ENCODE peak calls at places on chromosomes 7 and 10, in ten cellular contexts. Z, S, H, K, D, C, P, B, Q and N are unnamed samples.

GRCh38 chr10:115851689-115852088 is 421.3 kb downstream of the GFRA1 start:
- DNase-seq in Z (no peak), D (no peak), P (no peak), C (no peak), H (no peak), K (no peak), Q (no peak), B (no peak), S (no peak), N (no peak)

GRCh38 chr10:44725404-44725803 is 185.7 kb upstream of the TMEM72 start:
- DNase-seq in Q (no peak), S (no peak), B (no peak), P (no peak), Z (no peak), K (no peak), D (peak; percentile 18), C (no peak), H (no peak), N (no peak)

GRCh38 chr10:29386347-29386999 is 97.6 kb downstream of the LYZL1 start:
- DNase-seq in D (peak; percentile 49), H (peak; percentile 15), B (no peak), C (peak; percentile 39), Z (no peak), K (peak; percentile 52), S (no peak), Q (peak; percentile 15), P (no peak), N (no peak)

GRCh38 chr10:132546567-132547420 is 9.2 kb downstream of the INPP5A start:
- DNase-seq in Z (no peak), H (no peak), P (no peak), C (no peak), B (no peak), D (no peak), K (peak; percentile 63), Q (no peak), S (no peak), N (no peak)

GRCh38 chr10:28432210-28432676 is 100.7 kb upstream of the WAC start:
- DNase-seq in Z (no peak), S (no peak), B (no peak), Q (peak; percentile 22), P (peak; percentile 52), K (peak; percentile 84), D (peak; percentile 81), H (peak; percentile 79), C (peak; percentile 70), N (no peak)

GRCh38 chr7:108152198-108152597 is 22.0 kb upstream of the LAMB4 start:
- DNase-seq in Z (no peak), S (no peak), D (no peak), Q (no peak), C (no peak), H (no peak), B (no peak), K (no peak), P (no peak), N (no peak)

GRCh38 chr7:16801111-16801542 is 3.7 kb downstream of the AGR2 start:
- DNase-seq in P (peak; percentile 51), B (no peak), H (peak; percentile 72), Z (no peak), Q (no peak), K (peak; percentile 50), D (peak; percentile 83), S (no peak), C (peak; percentile 94), N (no peak)

GRCh38 chr10:47189802-47190201 is 110.2 kb upstream of the GDF10 start:
- DNase-seq in S (no peak), D (no peak), P (no peak), Q (no peak), C (no peak), K (no peak), B (no peak), H (no peak), Z (no peak), N (no peak)

GRCh38 chr7:102866480-102866879 is 46.3 kb upstream of the LRRC17 start:
- DNase-seq in S (no peak), H (no peak), C (no peak), K (no peak), Q (no peak), P (no peak), Z (no peak), D (no peak), B (no peak), N (no peak)

GRCh38 chr7:78149787-78150186 is 351.2 kb downstream of the PHTF2 start:
- DNase-seq in H (no peak), Z (no peak), K (no peak), P (peak; percentile 31), B (no peak), Q (no peak), S (no peak), D (peak; percentile 79), C (peak; percentile 19), N (no peak)

GRCh38 chr7:2609001-2609411 is 22.8 kb upstream of the TTYH3 start:
- DNase-seq in C (peak; percentile 34), B (no peak), K (peak; percentile 73), Q (no peak), D (no peak), Z (no peak), P (no peak), S (no peak), H (no peak), N (no peak)

GRCh38 chr7:129373651-129374428 is 60.4 kb upstream of the STRIP2 start:
- DNase-seq in P (no peak), B (no peak), C (no peak), D (no peak), Z (no peak), Q (no peak), S (no peak), H (no peak), K (no peak), N (no peak)

GRCh38 chr10:117351558-117351957 is 23.7 kb downstream of the PDZD8 start:
- DNase-seq in B (no peak), K (no peak), C (no peak), H (no peak), S (no peak), Z (no peak), P (no peak), D (no peak), Q (no peak), N (no peak)

GRCh38 chr7:137476937-137477336 is 133.4 kb upstream of the PTN start:
- DNase-seq in P (peak; percentile 13), D (peak; percentile 45), Q (no peak), H (no peak), Z (no peak), K (no peak), S (no peak), B (no peak), C (no peak), N (no peak)

GRCh38 chr10:118511720-118512119 is 83.7 kb downstream of the PRLHR start:
- DNase-seq in D (no peak), K (no peak), P (no peak), Z (no peak), S (no peak), C (no peak), Q (no peak), H (no peak), B (no peak), N (no peak)

GRCh38 chr7:33750177-33750576 is 155.2 kb upstream of the BMPER start:
- DNase-seq in B (no peak), P (peak; percentile 33), Z (no peak), S (no peak), D (peak; percentile 64), H (no peak), K (no peak), C (no peak), Q (no peak), N (no peak)

GRCh38 chr10:86804805-86805204 is 48.4 kb downstream of the BMPR1A start:
- DNase-seq in D (peak; percentile 12), B (no peak), C (no peak), S (no peak), Q (no peak), Z (no peak), H (peak; percentile 34), K (no peak), P (no peak), N (no peak)

GRCh38 chr10:91050371-91051034 is 129.6 kb upstream of the ANKRD1 start:
- DNase-seq in Z (no peak), C (no peak), H (no peak), B (no peak), S (no peak), P (peak; percentile 43), D (no peak), K (peak; percentile 29), Q (no peak), N (no peak)

GRCh38 chr10:71045188-71045841 is 156.9 kb upstream of the PCBD1 start:
- DNase-seq in C (no peak), Z (no peak), K (no peak), B (no peak), Q (no peak), S (no peak), D (no peak), P (no peak), H (no peak), N (no peak)